ENCODE peak calls at places on chromosomes 4 and X, in six cellular contexts. J is CD4-positive, alpha-beta memory T cell; U is activated naive CD4-positive, alpha-beta T cell treated with anti-CD3 and anti-CD28 coated beads for 36 hours; A is substantia nigra; W is BJ; V is activated T-cell treated with anti-CD3 and anti-CD28 coated beads, Interleukin-2, amount 50 U/mL, for 4 hours. D is an unnamed sample.
A peak's percentile ranks its signal among the peaks of the same experiment; 100 is the strongest.

GRCh38 chr4:8732092-8732491 is 139.5 kb downstream of the CPZ start:
- DNase-seq in J (no peak), U (no peak), A (no peak), W (no peak), V (no peak), D (no peak)

GRCh38 chr4:2837110-2837903 is 6.3 kb upstream of the ADD1 start:
- DNase-seq in J (no peak), U (peak; percentile 5), A (no peak), W (no peak), V (no peak), D (no peak)

GRCh38 chrX:141642979-141643378 is 53.5 kb downstream of the SPANXA2 start:
- DNase-seq in J (no peak), U (no peak), A (no peak), W (no peak), V (no peak), D (peak; percentile 48)

GRCh38 chr4:21113496-21114213 is 413.4 kb downstream of the PACRGL start:
- DNase-seq in J (no peak), U (no peak), A (no peak), W (no peak), V (no peak), D (peak; percentile 17)

GRCh38 chr4:147096667-147097604 is 151.3 kb upstream of the TTC29 start:
- DNase-seq in J (peak; percentile 40), U (no peak), A (no peak), W (no peak), V (no peak), D (peak; percentile 63)

GRCh38 chr4:666822-667544 is 7.1 kb downstream of the ATP5ME start:
- DNase-seq in J (no peak), U (no peak), A (no peak), W (no peak), V (no peak), D (no peak)

GRCh38 chr4:112813790-112814189 is 176.8 kb downstream of the LARP7 start:
- DNase-seq in J (no peak), U (peak; percentile 15), A (no peak), W (peak; percentile 38), V (no peak), D (peak; percentile 54)

GRCh38 chr4:35151816-35152572 is 1092.3 kb downstream of the ARAP2 start:
- DNase-seq in J (no peak), U (peak; percentile 4), A (no peak), W (no peak), V (no peak), D (no peak)

GRCh38 chr4:153421980-153422379 is 44.2 kb upstream of the TMEM131L start:
- DNase-seq in J (no peak), U (no peak), A (no peak), W (no peak), V (no peak), D (no peak)

GRCh38 chr4:174702974-174703478 is 126.0 kb downstream of the GLRA3 start:
- DNase-seq in J (no peak), U (no peak), A (no peak), W (no peak), V (no peak), D (no peak)

GRCh38 chr4:114237997-114238396 is 258.6 kb upstream of the ARSJ start:
- DNase-seq in J (no peak), U (no peak), A (no peak), W (no peak), V (no peak), D (no peak)

GRCh38 chrX:9352683-9353430 is 112.0 kb upstream of the TBL1X start:
- DNase-seq in J (no peak), U (peak; percentile 58), A (no peak), W (no peak), V (no peak), D (peak; percentile 70)

GRCh38 chr4:100311181-100311580 is 120.9 kb upstream of the DDIT4L start:
- DNase-seq in J (no peak), U (no peak), A (no peak), W (no peak), V (no peak), D (no peak)

GRCh38 chrX:357693-358471 is 28.8 kb downstream of the PPP2R3B start:
- DNase-seq in J (peak; percentile 56), U (peak; percentile 72), A (no peak), W (no peak), V (peak; percentile 37), D (peak; percentile 76)

GRCh38 chr4:125313497-125313896 is 1.3 kb upstream of the FAT4 start:
- DNase-seq in J (peak; percentile 28), U (peak; percentile 33), A (no peak), W (peak; percentile 54), V (no peak), D (peak; percentile 88)

GRCh38 chrX:53714580-53715335 is 28.2 kb upstream of the HUWE1 start:
- DNase-seq in J (peak; percentile 65), U (peak; percentile 77), A (no peak), W (no peak), V (peak; percentile 51), D (peak; percentile 14)

GRCh38 chr4:26321326-26322276 is 787 bp downstream of the RBPJ start:
- DNase-seq in J (peak; percentile 39), U (peak; percentile 49), A (no peak), W (no peak), V (peak; percentile 27), D (peak; percentile 45)

GRCh38 chr4:29326816-29327215 is 1393.4 kb upstream of the PCDH7 start:
- DNase-seq in J (no peak), U (no peak), A (no peak), W (no peak), V (no peak), D (no peak)

GRCh38 chrX:119410027-119410819 is 11.1 kb downstream of the SLC25A43 start:
- DNase-seq in J (no peak), U (no peak), A (no peak), W (peak; percentile 85), V (no peak), D (peak; percentile 96)

GRCh38 chrX:8233091-8233490 is 62.0 kb upstream of the VCX2 start:
- DNase-seq in J (no peak), U (no peak), A (no peak), W (no peak), V (no peak), D (no peak)

GRCh38 chr4:14415146-14415545 is 587.1 kb upstream of the CPEB2 start:
- DNase-seq in J (no peak), U (no peak), A (no peak), W (no peak), V (no peak), D (peak; percentile 40)

GRCh38 chr4:8370835-8371234 is 69.7 kb downstream of the ACOX3 start:
- DNase-seq in J (no peak), U (no peak), A (no peak), W (no peak), V (no peak), D (no peak)

GRCh38 chr4:25258980-25259578 is 25.2 kb downstream of the PI4K2B start:
- DNase-seq in J (no peak), U (no peak), A (no peak), W (no peak), V (no peak), D (peak; percentile 49)

GRCh38 chr4:170423137-170423536 is 333.4 kb upstream of the AADAT start:
- DNase-seq in J (no peak), U (no peak), A (no peak), W (peak; percentile 47), V (no peak), D (peak; percentile 44)

GRCh38 chr4:182628000-182628399 is 289.2 kb downstream of the DCTD start:
- DNase-seq in J (no peak), U (no peak), A (no peak), W (no peak), V (no peak), D (no peak)

GRCh38 chr4:166128452-166128851 is 255.4 kb downstream of the TLL1 start:
- DNase-seq in J (no peak), U (no peak), A (no peak), W (no peak), V (no peak), D (peak; percentile 27)

GRCh38 chrX:1491851-1492349 is 39.2 kb upstream of the ASMTL start:
- DNase-seq in J (peak; percentile 55), U (peak; percentile 83), A (no peak), W (no peak), V (no peak), D (peak; percentile 21)

GRCh38 chr4:52941450-52941849 is 79.3 kb downstream of the RASL11B start:
- DNase-seq in J (no peak), U (no peak), A (no peak), W (no peak), V (no peak), D (no peak)

GRCh38 chrX:86348669-86349068 is 200.4 kb downstream of the DACH2 start:
- DNase-seq in J (no peak), U (no peak), A (no peak), W (no peak), V (no peak), D (no peak)

GRCh38 chrX:22159071-22159470 is 113.6 kb upstream of the CBLL2 start:
- DNase-seq in J (no peak), U (no peak), A (no peak), W (no peak), V (no peak), D (peak; percentile 66)

GRCh38 chr4:150116506-150116905 is 38.3 kb downstream of the DCLK2 start:
- DNase-seq in J (no peak), U (no peak), A (no peak), W (no peak), V (no peak), D (peak; percentile 53)

GRCh38 chr4:11698846-11699590 is 270.3 kb upstream of the HS3ST1 start:
- DNase-seq in J (no peak), U (no peak), A (no peak), W (peak; percentile 17), V (no peak), D (peak; percentile 62)